ENCODE peak calls at places on chromosome 9, in six cellular contexts. One of them, this sample, is unnamed.

GRCh38 chr9:121732886-121733285 is 81.5 kb downstream of the DAB2IP start:
- DNase-seq in GM12865: peak
- DNase-seq in stimulated activated CD4-positive, alpha-beta T cell treated with anti-CD3 and anti-CD28 coated beads, Interleukin-1b, Interleukin-23, amount 100 ng/mL, for 24 hours: no peak
- DNase-seq in DMS79: no peak
- DNase-seq in germinal center: no peak
- DNase-seq in fibroblast of pulmonary artery: no peak
- DNase-seq in this sample: no peak

GRCh38 chr9:77927265-77927664 is 104.3 kb downstream of the GNAQ start:
- DNase-seq in germinal center: no peak
- DNase-seq in fibroblast of pulmonary artery: peak
- DNase-seq in GM12865: no peak
- DNase-seq in DMS79: no peak
- DNase-seq in stimulated activated CD4-positive, alpha-beta T cell treated with anti-CD3 and anti-CD28 coated beads, Interleukin-1b, Interleukin-23, amount 100 ng/mL, for 24 hours: no peak
- DNase-seq in this sample: no peak

GRCh38 chr9:76369583-76369982 is 24.6 kb downstream of the RFK start:
- DNase-seq in GM12865: peak
- DNase-seq in germinal center: no peak
- DNase-seq in DMS79: peak
- DNase-seq in fibroblast of pulmonary artery: peak
- DNase-seq in stimulated activated CD4-positive, alpha-beta T cell treated with anti-CD3 and anti-CD28 coated beads, Interleukin-1b, Interleukin-23, amount 100 ng/mL, for 24 hours: no peak
- DNase-seq in this sample: no peak

GRCh38 chr9:33956544-33956943 is 92.1 kb downstream of the UBAP2 start:
- DNase-seq in GM12865: peak
- DNase-seq in germinal center: no peak
- DNase-seq in DMS79: no peak
- DNase-seq in stimulated activated CD4-positive, alpha-beta T cell treated with anti-CD3 and anti-CD28 coated beads, Interleukin-1b, Interleukin-23, amount 100 ng/mL, for 24 hours: no peak
- DNase-seq in fibroblast of pulmonary artery: no peak
- DNase-seq in this sample: no peak

GRCh38 chr9:114046237-114046755 is 31.8 kb downstream of the AMBP start:
- DNase-seq in GM12865: no peak
- DNase-seq in germinal center: no peak
- DNase-seq in stimulated activated CD4-positive, alpha-beta T cell treated with anti-CD3 and anti-CD28 coated beads, Interleukin-1b, Interleukin-23, amount 100 ng/mL, for 24 hours: no peak
- DNase-seq in DMS79: no peak
- DNase-seq in fibroblast of pulmonary artery: no peak
- DNase-seq in this sample: no peak

GRCh38 chr9:114304416-114305188 is 18.3 kb upstream of the ORM1 start:
- DNase-seq in germinal center: no peak
- DNase-seq in DMS79: no peak
- DNase-seq in GM12865: no peak
- DNase-seq in stimulated activated CD4-positive, alpha-beta T cell treated with anti-CD3 and anti-CD28 coated beads, Interleukin-1b, Interleukin-23, amount 100 ng/mL, for 24 hours: no peak
- DNase-seq in fibroblast of pulmonary artery: no peak
- DNase-seq in this sample: no peak

GRCh38 chr9:24095246-24095645 is 269.2 kb upstream of the ELAVL2 start:
- DNase-seq in DMS79: no peak
- DNase-seq in stimulated activated CD4-positive, alpha-beta T cell treated with anti-CD3 and anti-CD28 coated beads, Interleukin-1b, Interleukin-23, amount 100 ng/mL, for 24 hours: no peak
- DNase-seq in fibroblast of pulmonary artery: no peak
- DNase-seq in germinal center: no peak
- DNase-seq in GM12865: no peak
- DNase-seq in this sample: no peak

GRCh38 chr9:99505915-99506314 is 283.8 kb downstream of the SEC61B start:
- DNase-seq in stimulated activated CD4-positive, alpha-beta T cell treated with anti-CD3 and anti-CD28 coated beads, Interleukin-1b, Interleukin-23, amount 100 ng/mL, for 24 hours: no peak
- DNase-seq in DMS79: no peak
- DNase-seq in GM12865: no peak
- DNase-seq in fibroblast of pulmonary artery: no peak
- DNase-seq in germinal center: no peak
- DNase-seq in this sample: no peak

GRCh38 chr9:131856105-131856504 is 116.2 kb upstream of the RAPGEF1 start:
- DNase-seq in fibroblast of pulmonary artery: no peak
- DNase-seq in stimulated activated CD4-positive, alpha-beta T cell treated with anti-CD3 and anti-CD28 coated beads, Interleukin-1b, Interleukin-23, amount 100 ng/mL, for 24 hours: no peak
- DNase-seq in GM12865: no peak
- DNase-seq in germinal center: no peak
- DNase-seq in DMS79: no peak
- DNase-seq in this sample: no peak

GRCh38 chr9:85541876-85542275 is 199.9 kb downstream of the AGTPBP1 start:
- DNase-seq in GM12865: no peak
- DNase-seq in DMS79: peak
- DNase-seq in fibroblast of pulmonary artery: no peak
- DNase-seq in germinal center: no peak
- DNase-seq in stimulated activated CD4-positive, alpha-beta T cell treated with anti-CD3 and anti-CD28 coated beads, Interleukin-1b, Interleukin-23, amount 100 ng/mL, for 24 hours: no peak
- DNase-seq in this sample: no peak

GRCh38 chr9:112793213-112793810 is 42.8 kb downstream of the SNX30 start:
- DNase-seq in DMS79: no peak
- DNase-seq in stimulated activated CD4-positive, alpha-beta T cell treated with anti-CD3 and anti-CD28 coated beads, Interleukin-1b, Interleukin-23, amount 100 ng/mL, for 24 hours: peak
- DNase-seq in fibroblast of pulmonary artery: peak
- DNase-seq in GM12865: peak
- DNase-seq in germinal center: peak
- DNase-seq in this sample: peak